ENCODE peak calls at places on chromosomes 16 and 17, in seven cellular contexts. F is stimulated activated CD8-positive, alpha-beta memory T cell treated with anti-CD3 and anti-CD28 coated beads, Interleukin-15, amount 100 ng/mL, for 24 hours; B is small intestine; D is RPMI7951; Y is stimulated activated CD4-positive, alpha-beta T cell treated with anti-CD3 and anti-CD28 coated beads, Interleukin-15, amount 100 ng/mL, for 1 hour; U is anterior cingulate cortex; T is T-helper 2 cell. X is an unnamed sample.

GRCh38 chr17:59399914-59400313 is 68.5 kb downstream of the YPEL2 start:
- DNase-seq in D (no peak), F (no peak), T (no peak), B (no peak), Y (no peak), U (no peak), X (no peak)

GRCh38 chr17:68498479-68499326 is 13.5 kb upstream of the PRKAR1A start:
- DNase-seq in Y (no peak), U (no peak), B (no peak), F (no peak), D (peak), T (peak), X (no peak)

GRCh38 chr17:13568746-13569739 is 32.7 kb downstream of the HS3ST3A1 start:
- DNase-seq in D (no peak), B (no peak), F (no peak), Y (no peak), T (no peak), U (no peak), X (no peak)

GRCh38 chr16:57256601-57257395 is 11.7 kb downstream of the ARL2BP start:
- DNase-seq in F (no peak), D (no peak), B (no peak), Y (no peak), U (no peak), T (no peak), X (no peak)

GRCh38 chr16:55494994-55495421 is 13.9 kb upstream of the LPCAT2 start:
- DNase-seq in U (no peak), T (no peak), F (no peak), D (peak), Y (no peak), B (peak), X (no peak)

GRCh38 chr16:56989988-56990387 is 631 bp downstream of the NLRC5 start:
- DNase-seq in T (peak), B (no peak), D (no peak), F (no peak), U (no peak), Y (no peak), X (no peak)

GRCh38 chr16:69823831-69824563 is 61.9 kb downstream of the WWP2 start:
- DNase-seq in U (no peak), F (no peak), Y (no peak), B (peak), T (no peak), D (no peak), X (no peak)

GRCh38 chr16:65666132-65666869 is 544.4 kb upstream of the CDH11 start:
- DNase-seq in D (no peak), U (no peak), B (no peak), T (no peak), F (no peak), Y (no peak), X (peak)

GRCh38 chr17:40528692-40529417 is 27.4 kb upstream of the TNS4 start:
- DNase-seq in B (no peak), F (no peak), Y (no peak), D (no peak), T (peak), U (no peak), X (no peak)

GRCh38 chr17:37741334-37742113 is 3.3 kb downstream of the HNF1B start:
- DNase-seq in B (no peak), D (no peak), F (no peak), Y (no peak), U (no peak), T (no peak), X (no peak)

GRCh38 chr16:59574296-59574695 is 840.2 kb upstream of the GOT2 start:
- DNase-seq in D (no peak), T (no peak), B (no peak), U (no peak), F (no peak), Y (no peak), X (no peak)

GRCh38 chr17:40092581-40092980 is 7.8 kb downstream of the NR1D1 start:
- DNase-seq in T (no peak), Y (no peak), U (peak), D (no peak), B (no peak), F (no peak), X (no peak)

GRCh38 chr17:41615454-41615853 is 2.9 kb upstream of the KRT16 start:
- DNase-seq in Y (no peak), D (no peak), B (peak), F (no peak), T (no peak), U (no peak), X (no peak)

GRCh38 chr17:60077672-60078519 is 825 bp downstream of the HEATR6 start:
- DNase-seq in B (no peak), D (no peak), F (peak), T (peak), U (no peak), Y (no peak), X (peak)